ENCODE peak calls at places on chromosome 7, in nine cellular contexts. L is nucleus accumbens, R is head of caudate nucleus, Y is kidney, U is kidney tubule cell, K is AG04450, J is brain pericyte, Z is type B pancreatic cell, A is GM19239. H is an unnamed sample.

GRCh38 chr7:90817846-90818245 is 221.7 kb downstream of the CDK14 start:
- DNase-seq in Y (no peak), R (no peak), U (no peak), Z (no peak), J (no peak), K (no peak), L (no peak), A (no peak), H (no peak)

GRCh38 chr7:5678295-5679046 is 103.0 kb downstream of the RNF216 start:
- DNase-seq in Z (no peak), J (no peak), R (no peak), L (no peak), A (no peak), Y (no peak), K (no peak), U (peak), H (no peak)

GRCh38 chr7:30906014-30906413 is 5.6 kb upstream of the AQP1 start:
- DNase-seq in U (no peak), Y (no peak), R (no peak), J (no peak), Z (no peak), A (no peak), L (no peak), K (no peak), H (no peak)

GRCh38 chr7:138679793-138680192 is 21.4 kb downstream of the SVOPL start:
- DNase-seq in R (no peak), K (no peak), Z (no peak), J (no peak), U (no peak), A (no peak), L (no peak), Y (no peak), H (no peak)

GRCh38 chr7:140902305-140902953 is 22.3 kb downstream of the BRAF start:
- DNase-seq in R (no peak), Y (no peak), Z (no peak), A (no peak), U (no peak), J (no peak), K (no peak), L (no peak), H (no peak)

GRCh38 chr7:132075573-132075972 is 500.7 kb downstream of the PLXNA4 start:
- DNase-seq in Z (no peak), Y (no peak), J (no peak), R (peak), U (no peak), K (no peak), A (no peak), L (peak), H (no peak)

GRCh38 chr7:2856388-2857169 is 12.5 kb upstream of the GNA12 start:
- DNase-seq in U (peak), A (no peak), Y (peak), L (no peak), Z (no peak), J (peak), K (no peak), R (no peak), H (no peak)

GRCh38 chr7:115822801-115823200 is 207.8 kb downstream of the TFEC start:
- DNase-seq in Z (no peak), U (no peak), R (no peak), J (no peak), L (no peak), Y (no peak), K (no peak), A (no peak), H (no peak)

GRCh38 chr7:2982831-2983230 is 60.8 kb downstream of the CARD11 start:
- DNase-seq in J (no peak), R (no peak), A (no peak), U (no peak), Y (peak), K (no peak), L (no peak), Z (no peak), H (no peak)